ENCODE peak calls at places on chromosomes 5 and 9, in nine cellular contexts. J, N, R, T, P, H, B, L and A are unnamed samples.
A peak's percentile ranks its signal among the peaks of the same experiment; 100 is the strongest.

GRCh38 chr5:181020716-181021115 is 19.4 kb upstream of the BTNL9 start:
- DNase-seq in J (no peak), N (no peak), R (no peak), T (no peak), P (no peak), H (no peak), B (no peak), L (no peak), A (no peak)

GRCh38 chr9:10255758-10256157 is 357.0 kb downstream of the PTPRD start:
- DNase-seq in J (no peak), N (no peak), R (no peak), T (no peak), P (no peak), H (no peak), B (no peak), L (no peak), A (no peak)

GRCh38 chr5:6545770-6546690 is 86.8 kb downstream of the NSUN2 start:
- DNase-seq in J (no peak), N (peak; percentile 33), R (no peak), T (no peak), P (no peak), H (no peak), B (no peak), L (no peak), A (no peak)

GRCh38 chr5:164052536-164053090 is 547.2 kb downstream of the MAT2B start:
- DNase-seq in J (no peak), N (no peak), R (no peak), T (peak; percentile 87), P (no peak), H (no peak), B (no peak), L (no peak), A (no peak)

GRCh38 chr5:154118832-154119442 is 71.6 kb upstream of the GALNT10 start:
- DNase-seq in J (no peak), N (peak; percentile 49), R (no peak), T (peak; percentile 13), P (peak; percentile 76), H (no peak), B (no peak), L (no peak), A (no peak)

GRCh38 chr5:85602843-85603242 is 1014.9 kb upstream of the COX7C start:
- DNase-seq in J (no peak), N (no peak), R (no peak), T (no peak), P (no peak), H (no peak), B (no peak), L (no peak), A (no peak)

GRCh38 chr5:169748189-169748588 is 111.1 kb downstream of the DOCK2 start:
- DNase-seq in J (no peak), N (no peak), R (no peak), T (no peak), P (no peak), H (no peak), B (no peak), L (no peak), A (no peak)

GRCh38 chr5:54753034-54753433 is 232.4 kb downstream of the ESM1 start:
- DNase-seq in J (no peak), N (no peak), R (no peak), T (peak; percentile 79), P (peak; percentile 45), H (no peak), B (no peak), L (peak; percentile 38), A (no peak)

GRCh38 chr5:154868702-154869101 is 10.3 kb downstream of the CNOT8 start:
- DNase-seq in J (no peak), N (peak; percentile 82), R (no peak), T (peak; percentile 8), P (peak; percentile 20), H (peak; percentile 24), B (no peak), L (peak; percentile 13), A (no peak)

GRCh38 chr5:136810198-136810823 is 445.0 kb upstream of the TRPC7 start:
- DNase-seq in J (peak; percentile 53), N (no peak), R (no peak), T (peak; percentile 77), P (peak; percentile 94), H (no peak), B (no peak), L (peak; percentile 86), A (no peak)

GRCh38 chr9:92988215-92988731 is 41.0 kb downstream of the FGD3 start:
- DNase-seq in J (no peak), N (no peak), R (no peak), T (no peak), P (peak; percentile 83), H (no peak), B (no peak), L (no peak), A (no peak)

GRCh38 chr5:157459715-157460599 is at the start of gene NIPAL4:
- DNase-seq in J (no peak), N (peak; percentile 73), R (no peak), T (no peak), P (peak; percentile 60), H (peak; percentile 77), B (peak; percentile 21), L (no peak), A (no peak)

GRCh38 chr9:122213102-122213588 is 15.6 kb downstream of the LHX6 start:
- DNase-seq in J (no peak), N (no peak), R (no peak), T (no peak), P (no peak), H (no peak), B (no peak), L (no peak), A (no peak)

GRCh38 chr9:94586814-94587213 is 6.8 kb downstream of the FBP2 start:
- DNase-seq in J (no peak), N (no peak), R (no peak), T (peak; percentile 36), P (peak; percentile 50), H (no peak), B (no peak), L (peak; percentile 11), A (no peak)

DNA sequence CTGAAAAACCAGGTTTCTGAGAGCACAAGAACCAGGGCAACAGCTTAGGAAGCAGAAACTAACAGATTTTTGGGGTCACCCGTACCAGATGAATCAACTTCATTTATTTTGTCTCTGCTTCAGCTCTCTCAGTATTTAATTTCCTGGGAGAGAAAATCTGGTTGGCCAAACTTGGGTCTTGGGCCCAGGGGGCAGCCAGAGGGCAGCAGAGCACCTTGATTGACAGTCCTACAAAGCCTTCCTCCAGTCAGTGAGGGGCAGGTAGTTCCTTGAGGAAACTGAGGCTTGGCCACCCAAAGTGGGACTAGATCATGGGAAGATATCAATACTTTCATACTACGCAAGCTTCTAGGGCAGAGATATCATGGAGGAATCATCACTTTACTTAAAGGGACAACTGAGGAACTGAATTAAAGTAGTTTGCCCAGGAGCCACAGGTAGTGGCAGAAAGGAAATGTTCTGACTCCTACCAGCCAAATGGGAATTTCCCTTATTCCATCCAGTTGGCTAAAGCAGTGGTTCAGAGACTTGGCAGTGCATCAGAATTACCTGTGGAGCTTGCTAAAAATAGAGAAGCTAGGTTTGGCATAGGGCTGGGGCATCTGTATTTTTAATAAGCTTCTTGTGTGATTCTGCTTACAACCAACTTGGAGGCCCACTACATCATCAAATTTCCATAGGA is 21.5 kb upstream of the ARHGAP26 start:
- DNase-seq in J (no peak), N (peak; percentile 83), R (peak; percentile 63), T (no peak), P (peak; percentile 70), H (peak; percentile 16), B (no peak), L (no peak), A (no peak)
- TF ChIP-seq CTCF in J (peak; percentile 49), N (peak; percentile 92), R (peak; percentile 66), T (peak; percentile 16), P (peak; percentile 28), H (peak; percentile 49), B (no peak), L (peak; percentile 61), A (no peak)

DNA sequence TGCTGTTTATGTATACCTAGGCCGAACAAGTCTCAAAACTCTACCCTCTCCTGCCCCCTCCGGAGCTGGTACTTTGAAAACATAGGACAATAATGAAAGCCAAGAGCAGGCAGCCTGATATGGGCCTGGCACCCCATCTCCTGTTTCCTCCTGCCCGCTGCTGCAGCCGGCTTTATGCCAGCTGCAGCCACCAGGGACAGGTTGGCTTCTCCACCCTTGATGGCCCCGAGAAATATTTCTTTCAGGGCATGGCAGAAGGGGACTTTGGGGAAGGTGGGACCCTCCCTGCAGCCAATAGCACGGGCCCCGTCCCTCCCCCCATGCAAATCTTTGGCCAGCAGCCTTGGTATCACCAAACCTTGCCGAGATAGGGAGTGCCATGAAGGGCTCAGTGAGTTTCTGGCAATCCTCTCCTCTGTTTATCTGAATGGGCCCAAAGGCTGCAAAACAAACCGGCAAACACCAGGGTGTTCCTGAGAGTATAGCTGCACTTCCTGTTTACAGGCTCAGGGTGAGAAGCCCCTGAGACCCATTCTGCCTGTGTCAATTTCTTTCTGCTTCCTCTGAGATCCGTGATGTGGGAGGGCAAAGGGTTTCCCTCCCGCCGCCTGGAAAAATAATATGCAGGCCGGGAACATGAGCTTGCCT is 73.4 kb upstream of the BOD1 start:
- DNase-seq in J (no peak), N (peak; percentile 63), R (no peak), T (no peak), P (no peak), H (peak; percentile 39), B (no peak), L (no peak), A (no peak)
- TF ChIP-seq CTCF in J (no peak), N (peak; percentile 38), R (no peak), T (no peak), P (peak; percentile 21), H (no peak), B (no peak), L (no peak), A (no peak)

GRCh38 chr5:125227333-125228075 is 481.1 kb upstream of the ZNF608 start:
- DNase-seq in J (no peak), N (peak; percentile 79), R (no peak), T (peak; percentile 26), P (peak; percentile 36), H (peak; percentile 9), B (peak; percentile 52), L (peak; percentile 3), A (no peak)
- TF ChIP-seq CTCF in J (peak; percentile 42), N (peak; percentile 82), R (no peak), T (peak; percentile 44), P (peak; percentile 60), H (peak; percentile 57), B (peak; percentile 46), L (peak; percentile 77), A (no peak)

GRCh38 chr5:168292783-168293696 is 1.6 kb downstream of the WWC1 start:
- DNase-seq in J (no peak), N (peak; percentile 77), R (no peak), T (no peak), P (no peak), H (peak; percentile 40), B (no peak), L (no peak), A (no peak)

GRCh38 chr5:168296687-168297086 is 5.2 kb downstream of the WWC1 start:
- DNase-seq in J (no peak), N (no peak), R (no peak), T (no peak), P (no peak), H (no peak), B (no peak), L (no peak), A (no peak)

GRCh38 chr5:168291961-168292782 is 727 bp downstream of the WWC1 start:
- DNase-seq in J (no peak), N (peak; percentile 86), R (no peak), T (peak; percentile 43), P (no peak), H (peak; percentile 75), B (peak; percentile 35), L (no peak), A (no peak)

GRCh38 chr5:168298949-168299348 is 7.5 kb downstream of the WWC1 start:
- DNase-seq in J (no peak), N (no peak), R (no peak), T (no peak), P (no peak), H (no peak), B (no peak), L (no peak), A (no peak)

GRCh38 chr5:168295574-168296201 is 4.2 kb downstream of the WWC1 start:
- DNase-seq in J (no peak), N (peak; percentile 93), R (no peak), T (peak; percentile 82), P (peak; percentile 71), H (peak; percentile 41), B (peak; percentile 62), L (peak; percentile 48), A (no peak)
- TF ChIP-seq CTCF in J (no peak), N (peak; percentile 82), R (no peak), T (peak; percentile 78), P (peak; percentile 76), H (peak; percentile 68), B (peak; percentile 60), L (peak; percentile 70), A (no peak)